ENCODE peak calls at places on chromosomes 13 and 19, in six cellular contexts. One of them, this sample, is unnamed.
A peak's percentile ranks its signal among the peaks of the same experiment; 100 is the strongest.

GRCh38 chr13:27783111-27783510 is 9.2 kb upstream of the GSX1 start:
- DNase-seq in K562: no peak
- DNase-seq in SK-N-SH: no peak
- DNase-seq in GM12891: no peak
- DNase-seq in GM12878: no peak
- DNase-seq in HepG2: peak; percentile 14
- DNase-seq in this sample: no peak

GRCh38 chr13:52449323-52450011 is 967 bp downstream of the VPS36 start:
- DNase-seq in K562: no peak
- DNase-seq in SK-N-SH: no peak
- DNase-seq in GM12891: no peak
- DNase-seq in GM12878: no peak
- DNase-seq in HepG2: no peak
- DNase-seq in this sample: no peak

GRCh38 chr13:41613984-41614581 is 156.7 kb downstream of the RGCC start:
- DNase-seq in K562: no peak
- DNase-seq in SK-N-SH: no peak
- DNase-seq in GM12891: no peak
- DNase-seq in GM12878: no peak
- DNase-seq in HepG2: peak; percentile 94
- DNase-seq in this sample: no peak

GRCh38 chr13:78499802-78500201 is 103.5 kb downstream of the POU4F1 start:
- DNase-seq in K562: no peak
- DNase-seq in SK-N-SH: no peak
- DNase-seq in GM12891: no peak
- DNase-seq in GM12878: no peak
- DNase-seq in HepG2: no peak
- DNase-seq in this sample: no peak

GRCh38 chr13:84131249-84131648 is 249.0 kb upstream of the SLITRK1 start:
- DNase-seq in K562: no peak
- DNase-seq in SK-N-SH: no peak
- DNase-seq in GM12891: no peak
- DNase-seq in GM12878: no peak
- DNase-seq in HepG2: no peak
- DNase-seq in this sample: no peak

GRCh38 chr13:41401371-41401770 is 56.0 kb upstream of the RGCC start:
- DNase-seq in K562: no peak
- DNase-seq in SK-N-SH: peak; percentile 17
- DNase-seq in GM12891: no peak
- DNase-seq in GM12878: no peak
- DNase-seq in HepG2: no peak
- DNase-seq in this sample: no peak

GRCh38 chr13:40666905-40667621 is 622 bp upstream of the FOXO1 start:
- DNase-seq in K562: no peak
- DNase-seq in SK-N-SH: peak; percentile 86
- DNase-seq in GM12891: no peak
- DNase-seq in GM12878: no peak
- DNase-seq in HepG2: peak; percentile 48
- DNase-seq in this sample: peak; percentile 49

GRCh38 chr19:30026933-30027332 is 84.9 kb downstream of the URI1 start:
- DNase-seq in K562: no peak
- DNase-seq in SK-N-SH: no peak
- DNase-seq in GM12891: no peak
- DNase-seq in GM12878: no peak
- DNase-seq in HepG2: no peak
- DNase-seq in this sample: no peak

GRCh38 chr19:47719047-47719885 is 6.0 kb downstream of the EHD2 start:
- DNase-seq in K562: no peak
- DNase-seq in SK-N-SH: peak; percentile 95
- DNase-seq in GM12891: no peak
- DNase-seq in GM12878: no peak
- DNase-seq in HepG2: peak; percentile 44
- DNase-seq in this sample: no peak

GRCh38 chr13:73248711-73249580 is 190.1 kb downstream of the KLF5 start:
- DNase-seq in K562: no peak
- DNase-seq in SK-N-SH: peak; percentile 31
- DNase-seq in GM12891: no peak
- DNase-seq in GM12878: no peak
- DNase-seq in HepG2: no peak
- DNase-seq in this sample: no peak
- TF ChIP-seq TAF1 in K562: no peak
- TF ChIP-seq TAF1 in SK-N-SH: no peak
- TF ChIP-seq TAF1 in GM12891: no peak
- TF ChIP-seq TAF1 in GM12878: no peak
- TF ChIP-seq TAF1 in HepG2: no peak
- TF ChIP-seq TAF1 in this sample: no peak

DNA sequence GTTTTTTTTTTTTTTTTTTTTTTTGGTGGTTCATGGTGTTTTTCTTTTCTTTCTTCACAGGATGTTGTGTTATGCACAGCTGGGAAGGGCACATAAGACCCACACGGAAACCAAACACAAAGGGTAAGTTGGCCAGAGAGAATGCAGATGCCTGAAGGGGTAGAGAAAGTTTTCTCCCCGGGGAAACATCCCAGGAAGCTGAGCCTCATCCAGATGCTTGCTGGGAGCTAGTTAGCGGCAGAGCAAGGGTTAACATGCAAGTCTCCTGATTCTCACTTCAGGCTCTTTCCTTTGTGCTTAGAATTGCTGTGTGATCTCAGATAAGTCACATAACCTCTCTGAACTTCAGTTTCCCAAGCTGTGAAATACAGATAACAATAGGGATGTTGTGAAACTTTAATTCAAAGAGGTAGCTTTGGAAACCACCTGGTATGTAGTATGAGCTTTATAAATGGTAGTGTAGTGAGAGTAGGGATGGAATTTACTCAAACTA is 3.1 kb downstream of the ADGRE1 start:
- DNase-seq in K562: no peak
- DNase-seq in SK-N-SH: no peak
- DNase-seq in GM12891: no peak
- DNase-seq in GM12878: no peak
- DNase-seq in HepG2: no peak
- DNase-seq in this sample: no peak
- TF ChIP-seq TAF1 in K562: no peak
- TF ChIP-seq TAF1 in SK-N-SH: no peak
- TF ChIP-seq TAF1 in GM12891: no peak
- TF ChIP-seq TAF1 in GM12878: no peak
- TF ChIP-seq TAF1 in HepG2: no peak
- TF ChIP-seq TAF1 in this sample: no peak

DNA sequence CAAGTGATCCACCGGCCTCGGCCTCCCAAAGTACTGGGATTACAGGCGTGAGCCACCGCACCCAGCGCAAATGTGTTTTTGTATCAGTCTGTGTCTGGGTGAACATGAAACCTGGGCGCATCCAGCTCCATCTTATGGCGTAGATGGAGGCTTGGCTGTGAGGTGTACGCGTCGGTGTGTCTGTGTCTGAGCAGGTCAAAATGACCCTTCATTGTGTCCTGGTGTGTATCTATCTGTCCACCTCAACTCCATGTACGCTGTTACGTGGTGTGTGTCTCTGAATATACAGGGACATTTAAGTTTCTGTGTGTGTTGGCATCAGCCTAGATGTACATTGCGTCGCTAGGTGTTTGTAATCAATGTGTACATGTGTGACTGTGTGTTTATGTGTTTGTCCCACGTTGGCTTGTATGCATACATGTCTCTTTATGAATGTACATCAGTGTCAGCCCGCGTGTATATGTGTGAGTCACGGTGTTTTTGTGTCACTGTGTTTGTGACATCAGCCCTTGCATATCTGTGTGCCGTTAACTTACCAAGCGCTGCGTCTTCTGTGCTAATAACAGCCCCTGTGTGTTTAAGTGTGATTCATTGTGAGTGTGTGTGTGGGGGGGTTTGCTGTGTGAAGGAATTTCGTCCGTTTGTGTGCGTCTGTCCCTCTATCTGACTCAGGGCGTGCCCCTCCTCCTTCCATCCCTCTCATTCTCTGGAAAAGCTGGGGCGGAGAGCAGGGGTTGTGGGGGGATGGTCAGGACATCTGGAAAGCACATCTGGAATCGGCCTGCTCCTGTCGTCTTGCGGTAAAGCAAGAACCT is 6.4 kb downstream of the AXL start:
- DNase-seq in K562: peak; percentile 74
- DNase-seq in SK-N-SH: peak; percentile 55
- DNase-seq in GM12891: no peak
- DNase-seq in GM12878: no peak
- DNase-seq in HepG2: peak; percentile 91
- DNase-seq in this sample: no peak
- TF ChIP-seq TAF1 in K562: no peak
- TF ChIP-seq TAF1 in SK-N-SH: peak; percentile 17
- TF ChIP-seq TAF1 in GM12891: no peak
- TF ChIP-seq TAF1 in GM12878: no peak
- TF ChIP-seq TAF1 in HepG2: no peak
- TF ChIP-seq TAF1 in this sample: no peak

GRCh38 chr19:50830266-50831025 is 2.9 kb downstream of the KLK15 start:
- DNase-seq in K562: no peak
- DNase-seq in SK-N-SH: peak; percentile 57
- DNase-seq in GM12891: no peak
- DNase-seq in GM12878: no peak
- DNase-seq in HepG2: no peak
- DNase-seq in this sample: no peak
- TF ChIP-seq TAF1 in K562: no peak
- TF ChIP-seq TAF1 in SK-N-SH: no peak
- TF ChIP-seq TAF1 in GM12891: no peak
- TF ChIP-seq TAF1 in GM12878: no peak
- TF ChIP-seq TAF1 in HepG2: no peak
- TF ChIP-seq TAF1 in this sample: no peak

DNA sequence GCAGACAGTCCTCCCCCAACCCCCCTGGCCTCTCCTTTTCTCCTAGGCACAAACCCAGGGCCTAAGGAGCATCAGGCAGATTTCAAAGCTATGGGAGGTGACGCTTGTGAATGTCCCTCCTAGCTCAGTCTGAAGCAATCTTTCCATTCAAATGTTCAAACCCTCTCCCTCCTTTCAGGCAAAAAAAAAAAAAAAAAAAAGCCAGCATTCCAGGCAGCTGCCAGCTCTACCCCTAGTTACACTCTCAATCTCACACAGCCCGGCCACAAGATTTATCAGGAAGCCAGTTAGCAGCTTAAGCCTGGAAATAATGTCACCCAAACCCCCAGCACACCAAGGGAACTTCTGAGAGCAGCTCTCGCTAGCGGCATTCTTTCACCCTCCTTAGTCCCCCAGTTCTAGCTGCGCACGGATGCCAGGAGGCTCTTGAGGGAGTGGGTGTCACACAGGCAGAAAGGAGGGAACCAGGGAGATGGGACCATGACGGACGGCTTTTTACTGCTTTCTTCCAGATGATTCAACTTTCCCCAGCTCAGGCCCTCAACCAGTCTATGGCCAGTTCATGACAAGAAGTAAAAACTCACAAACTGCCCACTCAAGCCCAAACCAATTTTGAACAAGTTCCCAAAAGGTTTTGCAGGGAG is 6.3 kb downstream of the SH3GL1 start:
- DNase-seq in K562: no peak
- DNase-seq in SK-N-SH: no peak
- DNase-seq in GM12891: no peak
- DNase-seq in GM12878: no peak
- DNase-seq in HepG2: no peak
- DNase-seq in this sample: no peak
- TF ChIP-seq TAF1 in K562: no peak
- TF ChIP-seq TAF1 in SK-N-SH: no peak
- TF ChIP-seq TAF1 in GM12891: no peak
- TF ChIP-seq TAF1 in GM12878: no peak
- TF ChIP-seq TAF1 in HepG2: no peak
- TF ChIP-seq TAF1 in this sample: no peak

GRCh38 chr13:111506131-111506530 is 185.7 kb downstream of the TEX29 start:
- DNase-seq in K562: no peak
- DNase-seq in SK-N-SH: no peak
- DNase-seq in GM12891: no peak
- DNase-seq in GM12878: no peak
- DNase-seq in HepG2: no peak
- DNase-seq in this sample: no peak

GRCh38 chr13:111505175-111505777 is 184.8 kb downstream of the TEX29 start:
- DNase-seq in K562: peak; percentile 58
- DNase-seq in SK-N-SH: peak; percentile 47
- DNase-seq in GM12891: no peak
- DNase-seq in GM12878: no peak
- DNase-seq in HepG2: peak; percentile 12
- DNase-seq in this sample: no peak

GRCh38 chr13:111502957-111503356 is 182.5 kb downstream of the TEX29 start:
- DNase-seq in K562: no peak
- DNase-seq in SK-N-SH: no peak
- DNase-seq in GM12891: no peak
- DNase-seq in GM12878: no peak
- DNase-seq in HepG2: no peak
- DNase-seq in this sample: no peak

GRCh38 chr13:111503376-111503775 is 182.9 kb downstream of the TEX29 start:
- DNase-seq in K562: no peak
- DNase-seq in SK-N-SH: no peak
- DNase-seq in GM12891: no peak
- DNase-seq in GM12878: no peak
- DNase-seq in HepG2: no peak
- DNase-seq in this sample: no peak

DNA sequence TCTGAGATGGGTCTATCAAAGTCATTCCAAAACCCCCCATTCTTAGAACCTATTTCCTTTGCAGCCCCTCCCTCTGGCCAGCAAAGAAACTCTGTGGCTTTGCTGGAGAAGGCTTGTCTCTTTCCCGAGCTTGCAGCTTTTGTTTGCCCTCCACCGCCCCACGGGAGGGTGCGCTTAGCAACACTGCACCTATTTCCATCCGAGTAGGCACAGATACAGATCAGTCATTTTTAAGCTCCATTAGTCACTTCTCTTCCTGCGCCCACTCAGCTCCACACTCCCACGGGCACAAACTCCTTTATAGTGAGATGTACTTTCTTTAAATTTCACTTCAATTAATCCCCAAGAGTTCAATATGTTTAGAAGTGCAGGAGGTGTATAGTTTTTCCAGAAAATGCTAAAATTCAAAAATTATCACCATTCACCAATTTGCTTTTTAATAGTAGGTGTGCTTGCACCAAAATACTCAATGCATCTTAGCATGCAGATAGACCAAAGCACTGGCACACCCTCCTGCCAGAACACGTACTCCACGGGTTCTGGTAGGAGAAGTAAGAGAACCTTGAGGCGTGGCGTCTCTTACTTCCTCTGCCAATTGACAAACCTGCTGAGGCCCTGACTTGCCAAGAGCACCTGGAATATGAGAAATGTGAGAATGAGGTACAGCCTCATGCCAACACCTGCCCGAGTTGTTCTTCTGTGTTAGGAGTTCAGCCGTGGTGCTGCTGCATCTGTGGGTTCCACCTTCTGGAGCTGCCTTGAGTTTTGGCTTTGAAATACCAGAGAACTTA is 183.7 kb downstream of the TEX29 start:
- DNase-seq in K562: no peak
- DNase-seq in SK-N-SH: no peak
- DNase-seq in GM12891: no peak
- DNase-seq in GM12878: no peak
- DNase-seq in HepG2: no peak
- DNase-seq in this sample: no peak
- TF ChIP-seq TAF1 in K562: no peak
- TF ChIP-seq TAF1 in SK-N-SH: no peak
- TF ChIP-seq TAF1 in GM12891: no peak
- TF ChIP-seq TAF1 in GM12878: no peak
- TF ChIP-seq TAF1 in HepG2: no peak
- TF ChIP-seq TAF1 in this sample: no peak